ENCODE peak calls at places on chromosomes 11 and 22, in seven cellular contexts. One of them, this sample, is unnamed.

GRCh38 chr11:79266391-79266790 is 174.4 kb downstream of the TENM4 start:
- DNase-seq in epithelial cell of proximal tubule: no peak
- DNase-seq in Panc1: no peak
- DNase-seq in GM12865: no peak
- DNase-seq in tibial nerve: no peak
- DNase-seq in SW 1271: no peak
- DNase-seq in activated naive CD8-positive, alpha-beta T cell treated with anti-CD3 and anti-CD28 coated beads, Interleukin-2, amount 50 U/mL, for 24 hours: no peak
- DNase-seq in this sample: no peak

GRCh38 chr11:38952698-38953097 is 2354.7 kb upstream of the RAG2 start:
- DNase-seq in Panc1: no peak
- DNase-seq in epithelial cell of proximal tubule: no peak
- DNase-seq in SW 1271: no peak
- DNase-seq in activated naive CD8-positive, alpha-beta T cell treated with anti-CD3 and anti-CD28 coated beads, Interleukin-2, amount 50 U/mL, for 24 hours: no peak
- DNase-seq in tibial nerve: no peak
- DNase-seq in GM12865: no peak
- DNase-seq in this sample: no peak

GRCh38 chr22:25057013-25057881 is 104.7 kb downstream of the KIAA1671 start:
- DNase-seq in SW 1271: peak; percentile 31
- DNase-seq in Panc1: no peak
- DNase-seq in tibial nerve: peak; percentile 52
- DNase-seq in epithelial cell of proximal tubule: no peak
- DNase-seq in GM12865: peak; percentile 62
- DNase-seq in activated naive CD8-positive, alpha-beta T cell treated with anti-CD3 and anti-CD28 coated beads, Interleukin-2, amount 50 U/mL, for 24 hours: peak; percentile 87
- DNase-seq in this sample: peak; percentile 56

GRCh38 chr11:121132211-121132976 is 31.4 kb downstream of the TECTA start:
- DNase-seq in GM12865: no peak
- DNase-seq in activated naive CD8-positive, alpha-beta T cell treated with anti-CD3 and anti-CD28 coated beads, Interleukin-2, amount 50 U/mL, for 24 hours: no peak
- DNase-seq in Panc1: no peak
- DNase-seq in tibial nerve: no peak
- DNase-seq in epithelial cell of proximal tubule: no peak
- DNase-seq in SW 1271: no peak
- DNase-seq in this sample: no peak

GRCh38 chr11:83025267-83025704 is 46.4 kb downstream of the RAB30 start:
- DNase-seq in tibial nerve: no peak
- DNase-seq in SW 1271: no peak
- DNase-seq in GM12865: no peak
- DNase-seq in activated naive CD8-positive, alpha-beta T cell treated with anti-CD3 and anti-CD28 coated beads, Interleukin-2, amount 50 U/mL, for 24 hours: no peak
- DNase-seq in epithelial cell of proximal tubule: no peak
- DNase-seq in Panc1: no peak
- DNase-seq in this sample: no peak

GRCh38 chr11:34775417-34775888 is 140.7 kb downstream of the APIP start:
- DNase-seq in activated naive CD8-positive, alpha-beta T cell treated with anti-CD3 and anti-CD28 coated beads, Interleukin-2, amount 50 U/mL, for 24 hours: no peak
- DNase-seq in Panc1: no peak
- DNase-seq in epithelial cell of proximal tubule: no peak
- DNase-seq in SW 1271: no peak
- DNase-seq in GM12865: no peak
- DNase-seq in tibial nerve: no peak
- DNase-seq in this sample: no peak

GRCh38 chr11:105004021-105004420 is 18.9 kb downstream of the CASP5 start:
- DNase-seq in tibial nerve: no peak
- DNase-seq in activated naive CD8-positive, alpha-beta T cell treated with anti-CD3 and anti-CD28 coated beads, Interleukin-2, amount 50 U/mL, for 24 hours: no peak
- DNase-seq in epithelial cell of proximal tubule: no peak
- DNase-seq in GM12865: no peak
- DNase-seq in SW 1271: no peak
- DNase-seq in Panc1: no peak
- DNase-seq in this sample: no peak

GRCh38 chr11:17403977-17404759 is 15.7 kb upstream of the KCNJ11 start:
- DNase-seq in SW 1271: no peak
- DNase-seq in Panc1: no peak
- DNase-seq in epithelial cell of proximal tubule: peak; percentile 82
- DNase-seq in GM12865: no peak
- DNase-seq in tibial nerve: no peak
- DNase-seq in activated naive CD8-positive, alpha-beta T cell treated with anti-CD3 and anti-CD28 coated beads, Interleukin-2, amount 50 U/mL, for 24 hours: no peak
- DNase-seq in this sample: no peak

GRCh38 chr22:27476729-27477128 is 324.8 kb downstream of the MN1 start:
- DNase-seq in Panc1: no peak
- DNase-seq in activated naive CD8-positive, alpha-beta T cell treated with anti-CD3 and anti-CD28 coated beads, Interleukin-2, amount 50 U/mL, for 24 hours: no peak
- DNase-seq in tibial nerve: no peak
- DNase-seq in epithelial cell of proximal tubule: no peak
- DNase-seq in SW 1271: no peak
- DNase-seq in GM12865: no peak
- DNase-seq in this sample: no peak

GRCh38 chr11:115939726-115940421 is 435.7 kb upstream of the CADM1 start:
- DNase-seq in GM12865: peak; percentile 77
- DNase-seq in Panc1: no peak
- DNase-seq in SW 1271: no peak
- DNase-seq in epithelial cell of proximal tubule: no peak
- DNase-seq in activated naive CD8-positive, alpha-beta T cell treated with anti-CD3 and anti-CD28 coated beads, Interleukin-2, amount 50 U/mL, for 24 hours: no peak
- DNase-seq in tibial nerve: no peak
- DNase-seq in this sample: no peak

GRCh38 chr11:95086116-95086515 is 3.5 kb upstream of the ENDOD1 start:
- DNase-seq in SW 1271: no peak
- DNase-seq in epithelial cell of proximal tubule: no peak
- DNase-seq in activated naive CD8-positive, alpha-beta T cell treated with anti-CD3 and anti-CD28 coated beads, Interleukin-2, amount 50 U/mL, for 24 hours: no peak
- DNase-seq in Panc1: no peak
- DNase-seq in tibial nerve: no peak
- DNase-seq in GM12865: no peak
- DNase-seq in this sample: no peak

GRCh38 chr11:123203934-123204333 is 8.9 kb upstream of the CLMP start:
- DNase-seq in Panc1: no peak
- DNase-seq in activated naive CD8-positive, alpha-beta T cell treated with anti-CD3 and anti-CD28 coated beads, Interleukin-2, amount 50 U/mL, for 24 hours: no peak
- DNase-seq in epithelial cell of proximal tubule: no peak
- DNase-seq in tibial nerve: no peak
- DNase-seq in SW 1271: no peak
- DNase-seq in GM12865: no peak
- DNase-seq in this sample: no peak

GRCh38 chr22:43820671-43821305 is 8.7 kb upstream of the EFCAB6 start:
- DNase-seq in tibial nerve: no peak
- DNase-seq in epithelial cell of proximal tubule: no peak
- DNase-seq in activated naive CD8-positive, alpha-beta T cell treated with anti-CD3 and anti-CD28 coated beads, Interleukin-2, amount 50 U/mL, for 24 hours: no peak
- DNase-seq in Panc1: no peak
- DNase-seq in GM12865: no peak
- DNase-seq in SW 1271: no peak
- DNase-seq in this sample: no peak

This sample was measured in K562.